ENCODE peak calls at places on chromosomes 6 and 20, in five cellular contexts. One of them, this sample, is unnamed. For H3K4me1, the result is how much of the 10 kb centered on the place peaks cover.

GRCh38 chr6:154754152-154754551 is 20.9 kb downstream of the SCAF8 start:
- DNase-seq in adrenal gland: peak
- DNase-seq in A549: no peak
- DNase-seq in gastrocnemius medialis: no peak
- DNase-seq in transverse colon: no peak
- DNase-seq in this sample: no peak

GRCh38 chr20:44810391-44811149 is at the start of gene RIMS4:
- DNase-seq in adrenal gland: no peak
- DNase-seq in A549: peak
- DNase-seq in gastrocnemius medialis: no peak
- DNase-seq in transverse colon: no peak
- DNase-seq in this sample: peak

GRCh38 chr6:84455630-84456029 is 228.2 kb upstream of the CEP162 start:
- DNase-seq in adrenal gland: no peak
- DNase-seq in A549: no peak
- DNase-seq in gastrocnemius medialis: no peak
- DNase-seq in transverse colon: no peak
- DNase-seq in this sample: no peak

GRCh38 chr6:53813096-53813495 is 18.3 kb downstream of the LRRC1 start:
- DNase-seq in adrenal gland: no peak
- DNase-seq in A549: no peak
- DNase-seq in gastrocnemius medialis: no peak
- DNase-seq in transverse colon: peak
- DNase-seq in this sample: no peak

GRCh38 chr6:154383273-154383672 is 26.7 kb upstream of the IPCEF1 start:
- DNase-seq in adrenal gland: no peak
- DNase-seq in A549: no peak
- DNase-seq in gastrocnemius medialis: no peak
- DNase-seq in transverse colon: no peak
- DNase-seq in this sample: no peak

GRCh38 chr6:158497620-158498019 is 62.3 kb upstream of the TMEM181 start:
- DNase-seq in adrenal gland: no peak
- DNase-seq in A549: no peak
- DNase-seq in gastrocnemius medialis: no peak
- DNase-seq in transverse colon: no peak
- DNase-seq in this sample: no peak

GRCh38 chr6:44475779-44476434 is 88.4 kb downstream of the CDC5L start:
- DNase-seq in adrenal gland: peak
- DNase-seq in A549: peak
- DNase-seq in gastrocnemius medialis: peak
- DNase-seq in transverse colon: peak
- DNase-seq in this sample: peak

GRCh38 chr20:34647737-34648136 is 29.2 kb downstream of the PIGU start:
- DNase-seq in adrenal gland: no peak
- DNase-seq in A549: no peak
- DNase-seq in gastrocnemius medialis: no peak
- DNase-seq in transverse colon: no peak
- DNase-seq in this sample: no peak

GRCh38 chr20:23115823-23116222 is 29.7 kb upstream of the CD93 start:
- DNase-seq in adrenal gland: no peak
- DNase-seq in A549: no peak
- DNase-seq in gastrocnemius medialis: no peak
- DNase-seq in transverse colon: no peak
- DNase-seq in this sample: no peak

GRCh38 chr6:152698692-152699091 is 995 bp downstream of the MYCT1 start:
- DNase-seq in adrenal gland: no peak
- DNase-seq in A549: no peak
- DNase-seq in gastrocnemius medialis: no peak
- DNase-seq in transverse colon: no peak
- DNase-seq in this sample: no peak

GRCh38 chr20:341682-342081 is 5.2 kb upstream of the NRSN2 start:
- DNase-seq in adrenal gland: peak
- DNase-seq in A549: no peak
- DNase-seq in gastrocnemius medialis: no peak
- DNase-seq in transverse colon: no peak
- DNase-seq in this sample: no peak

GRCh38 chr20:12699374-12700228 is 309.2 kb upstream of the SPTLC3 start:
- DNase-seq in adrenal gland: no peak
- DNase-seq in A549: no peak
- DNase-seq in gastrocnemius medialis: no peak
- DNase-seq in transverse colon: no peak
- DNase-seq in this sample: no peak

GRCh38 chr6:44580901-44581300 is 193.4 kb downstream of the CDC5L start:
- DNase-seq in adrenal gland: no peak
- DNase-seq in A549: no peak
- DNase-seq in gastrocnemius medialis: no peak
- DNase-seq in transverse colon: no peak
- DNase-seq in this sample: no peak

GRCh38 chr20:58661298-58662141 is 10.4 kb downstream of the STX16 start:
- DNase-seq in adrenal gland: no peak
- DNase-seq in A549: no peak
- DNase-seq in gastrocnemius medialis: no peak
- DNase-seq in transverse colon: no peak
- DNase-seq in this sample: peak

GRCh38 chr6:154907293-154907692 is 87.8 kb upstream of the TIAM2 start:
- DNase-seq in adrenal gland: no peak
- DNase-seq in A549: no peak
- DNase-seq in gastrocnemius medialis: no peak
- DNase-seq in transverse colon: no peak
- DNase-seq in this sample: no peak

GRCh38 chr6:31559958-31560696 is 12.0 kb upstream of the LTA start:
- DNase-seq in adrenal gland: peak
- DNase-seq in A549: no peak
- DNase-seq in gastrocnemius medialis: no peak
- DNase-seq in transverse colon: peak
- DNase-seq in this sample: peak

GRCh38 chr6:33720998-33721397 is 9.5 kb upstream of the UQCC2 start:
- DNase-seq in adrenal gland: no peak
- DNase-seq in A549: no peak
- DNase-seq in gastrocnemius medialis: no peak
- DNase-seq in transverse colon: no peak
- DNase-seq in this sample: no peak

GRCh38 chr6:1868561-1869261 is 259.0 kb downstream of the FOXC1 start:
- DNase-seq in adrenal gland: no peak
- DNase-seq in A549: no peak
- DNase-seq in gastrocnemius medialis: no peak
- DNase-seq in transverse colon: no peak
- DNase-seq in this sample: no peak

GRCh38 chr20:50575869-50576720 is 65.9 kb downstream of the PTPN1 start:
- DNase-seq in adrenal gland: peak
- DNase-seq in A549: peak
- DNase-seq in gastrocnemius medialis: peak
- DNase-seq in transverse colon: peak
- DNase-seq in this sample: peak

GRCh38 chr20:38804243-38804642 is 1.3 kb upstream of the PPP1R16B start:
- DNase-seq in adrenal gland: no peak
- DNase-seq in A549: no peak
- DNase-seq in gastrocnemius medialis: no peak
- DNase-seq in transverse colon: no peak
- DNase-seq in this sample: no peak

GRCh38 chr6:44043479-44044153 is 83.6 kb downstream of the MRPL14 start:
- DNase-seq in adrenal gland: no peak
- DNase-seq in A549: no peak
- DNase-seq in gastrocnemius medialis: no peak
- DNase-seq in transverse colon: no peak
- DNase-seq in this sample: peak

GRCh38 chr6:73675466-73676098 is 20.4 kb upstream of the CD109 start:
- DNase-seq in adrenal gland: peak
- DNase-seq in A549: peak
- DNase-seq in gastrocnemius medialis: peak
- DNase-seq in transverse colon: peak
- DNase-seq in this sample: peak

GRCh38 chr6:119887671-119888070 is 538.1 kb upstream of the MAN1A1 start:
- DNase-seq in adrenal gland: no peak
- DNase-seq in A549: no peak
- DNase-seq in gastrocnemius medialis: no peak
- DNase-seq in transverse colon: no peak
- DNase-seq in this sample: no peak

GRCh38 chr20:528923-529594 is 14.5 kb downstream of the CSNK2A1 start:
- DNase-seq in adrenal gland: peak
- DNase-seq in A549: peak
- DNase-seq in gastrocnemius medialis: no peak
- DNase-seq in transverse colon: no peak
- DNase-seq in this sample: no peak

GRCh38 chr6:105459049-105459448 is 56.2 kb upstream of the PREP start:
- DNase-seq in adrenal gland: no peak
- DNase-seq in A549: no peak
- DNase-seq in gastrocnemius medialis: no peak
- DNase-seq in transverse colon: no peak
- DNase-seq in this sample: no peak

GRCh38 chr6:32602403-32602802 is 12.8 kb upstream of the HLA-DRB1 start:
- DNase-seq in adrenal gland: no peak
- DNase-seq in A549: no peak
- DNase-seq in gastrocnemius medialis: no peak
- DNase-seq in transverse colon: no peak
- DNase-seq in this sample: no peak

GRCh38 chr6:141464490-141464889 is 668.2 kb upstream of the GJE1 start:
- DNase-seq in adrenal gland: no peak
- DNase-seq in A549: peak
- DNase-seq in gastrocnemius medialis: no peak
- DNase-seq in transverse colon: no peak
- DNase-seq in this sample: no peak

GRCh38 chr6:161890959-161891358 is 617.1 kb upstream of the AGPAT4 start:
- DNase-seq in adrenal gland: no peak
- DNase-seq in A549: no peak
- DNase-seq in gastrocnemius medialis: no peak
- DNase-seq in transverse colon: no peak
- DNase-seq in this sample: no peak

GRCh38 chr6:33742092-33742491 is 4.6 kb downstream of the IP6K3 start:
- DNase-seq in adrenal gland: no peak
- DNase-seq in A549: no peak
- DNase-seq in gastrocnemius medialis: peak
- DNase-seq in transverse colon: no peak
- DNase-seq in this sample: no peak

GRCh38 chr6:88958842-88959241 is 4.6 kb downstream of the RNGTT start:
- DNase-seq in adrenal gland: no peak
- DNase-seq in A549: no peak
- DNase-seq in gastrocnemius medialis: no peak
- DNase-seq in transverse colon: no peak
- DNase-seq in this sample: no peak

GRCh38 chr6:88965691-88966090 is 2.3 kb upstream of the RNGTT start:
- DNase-seq in adrenal gland: no peak
- DNase-seq in A549: no peak
- DNase-seq in gastrocnemius medialis: no peak
- DNase-seq in transverse colon: no peak
- DNase-seq in this sample: no peak

GRCh38 chr6:88967891-88968290 is 4.5 kb upstream of the RNGTT start:
- DNase-seq in adrenal gland: no peak
- DNase-seq in A549: no peak
- DNase-seq in gastrocnemius medialis: no peak
- DNase-seq in transverse colon: no peak
- DNase-seq in this sample: no peak

GRCh38 chr6:88964509-88964908 is 1.1 kb upstream of the RNGTT start:
- DNase-seq in adrenal gland: no peak
- DNase-seq in A549: no peak
- DNase-seq in gastrocnemius medialis: no peak
- DNase-seq in transverse colon: no peak
- DNase-seq in this sample: no peak

GRCh38 chr6:88963139-88964090 is at the start of gene RNGTT:
- DNase-seq in adrenal gland: peak
- DNase-seq in A549: peak
- DNase-seq in gastrocnemius medialis: peak
- DNase-seq in transverse colon: peak
- DNase-seq in this sample: peak
- TF ChIP-seq POLR2A in adrenal gland: peak
- TF ChIP-seq POLR2A in A549: peak
- TF ChIP-seq POLR2A in gastrocnemius medialis: peak
- TF ChIP-seq POLR2A in transverse colon: peak
- TF ChIP-seq POLR2A in this sample: peak

DNA sequence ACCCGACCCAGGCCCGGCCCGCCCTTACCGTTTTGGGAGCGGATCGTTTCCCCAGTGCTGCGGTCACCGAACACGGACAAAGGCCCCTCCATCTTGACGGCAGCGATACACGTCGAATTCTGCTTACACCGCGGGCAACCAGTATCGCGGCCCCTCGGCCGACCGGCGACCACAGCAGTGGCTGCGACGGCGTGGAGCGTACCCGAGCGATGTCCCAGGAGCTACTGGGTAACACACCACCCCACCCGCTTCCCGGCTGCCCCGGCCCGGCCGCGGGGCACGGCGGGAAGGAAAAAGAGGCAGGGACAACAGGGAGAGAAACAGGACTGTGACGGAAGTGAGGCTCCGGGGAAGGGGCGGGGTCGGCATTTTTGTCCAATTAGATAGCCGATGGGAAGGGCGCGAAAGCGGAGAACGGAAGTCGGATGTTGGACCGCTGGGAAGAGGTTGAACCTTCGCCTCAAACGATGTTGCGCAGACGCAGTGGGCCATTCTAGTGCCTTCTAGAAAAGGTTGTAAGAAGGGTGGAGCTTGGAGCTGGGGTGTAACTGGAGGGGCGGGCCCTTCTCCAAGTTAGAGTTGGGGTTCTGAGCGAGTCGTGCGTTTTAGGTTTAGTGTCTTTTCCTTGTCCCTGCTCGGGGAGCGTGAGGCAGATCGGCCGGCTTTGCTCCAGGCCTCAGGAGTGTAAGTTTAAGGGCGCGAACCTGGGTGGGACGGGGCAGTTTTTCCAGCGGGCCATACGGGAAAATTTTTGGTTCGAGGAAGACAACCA is at the start of gene TCP1:
- DNase-seq in adrenal gland: peak
- DNase-seq in A549: peak
- DNase-seq in gastrocnemius medialis: peak
- DNase-seq in transverse colon: peak
- DNase-seq in this sample: peak
- H3K4me1 ChIP-seq in adrenal gland: under half
- H3K4me1 ChIP-seq in A549: under half
- H3K4me1 ChIP-seq in gastrocnemius medialis: under half
- H3K4me1 ChIP-seq in transverse colon: under half
- H3K4me1 ChIP-seq in this sample: under half

DNA sequence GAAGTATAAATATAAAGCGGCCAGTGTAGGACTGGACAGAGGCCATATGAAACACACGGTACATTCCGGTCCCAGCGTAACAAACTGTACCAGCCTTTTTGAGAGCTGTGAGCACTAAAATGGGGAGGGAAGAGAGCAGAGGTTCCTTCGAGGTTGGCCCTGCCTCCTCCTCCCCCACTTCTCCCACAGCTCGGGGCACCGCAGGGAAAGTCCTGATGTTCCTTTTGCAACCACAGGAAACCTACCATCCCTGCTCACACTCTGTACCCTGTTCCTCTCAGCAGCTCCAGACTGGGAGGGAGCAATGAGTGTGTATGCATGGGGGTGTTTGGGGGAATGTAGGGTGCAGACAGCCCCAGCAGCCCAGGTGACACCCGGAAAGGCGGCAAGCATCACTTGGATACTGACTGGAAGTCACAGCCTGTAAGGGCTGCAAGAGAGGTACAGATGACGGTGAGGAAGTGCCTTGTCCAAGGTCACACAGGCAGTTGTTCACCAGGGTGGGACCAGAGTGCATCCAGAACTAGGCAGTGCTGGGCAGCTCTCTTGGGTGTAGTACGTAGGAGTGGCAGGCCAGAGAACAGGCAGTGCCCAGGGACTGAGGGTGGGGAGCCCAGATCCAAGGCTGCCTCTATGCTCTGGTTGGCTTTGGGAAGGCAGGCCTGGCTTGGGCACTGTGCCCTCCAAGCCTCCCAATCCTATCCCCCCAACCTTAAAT is 11.0 kb upstream of the ARMC12 start:
- DNase-seq in adrenal gland: peak
- DNase-seq in A549: no peak
- DNase-seq in gastrocnemius medialis: peak
- DNase-seq in transverse colon: peak
- DNase-seq in this sample: peak
- H3K4me3 ChIP-seq in adrenal gland: no peak
- H3K4me3 ChIP-seq in A549: no peak
- H3K4me3 ChIP-seq in gastrocnemius medialis: peak
- H3K4me3 ChIP-seq in transverse colon: no peak
- H3K4me3 ChIP-seq in this sample: no peak

GRCh38 chr6:489762-490161 is 98.2 kb downstream of the IRF4 start:
- DNase-seq in adrenal gland: no peak
- DNase-seq in A549: no peak
- DNase-seq in gastrocnemius medialis: no peak
- DNase-seq in transverse colon: no peak
- DNase-seq in this sample: no peak
- TF ChIP-seq POLR2A in adrenal gland: no peak
- TF ChIP-seq POLR2A in A549: no peak
- TF ChIP-seq POLR2A in gastrocnemius medialis: no peak
- TF ChIP-seq POLR2A in transverse colon: no peak
- TF ChIP-seq POLR2A in this sample: no peak

This sample was measured in thyroid gland.